ENCODE peak calls at places on chromosome 6, in five cellular contexts. A is astrocyte of the hippocampus, U is amygdala, O is NCI-H1092, W is naive B cell. K is an unnamed sample.

GRCh38 chr6:128597956-128598355 is 77.6 kb upstream of the PTPRK start:
- DNase-seq in A (no peak), U (no peak), O (no peak), W (no peak), K (no peak)

GRCh38 chr6:148291876-148292275 is 50.8 kb upstream of the SASH1 start:
- DNase-seq in A (no peak), U (no peak), O (no peak), W (no peak), K (no peak)

GRCh38 chr6:34572585-34572984 is 16.5 kb upstream of the SPDEF start:
- DNase-seq in A (no peak), U (no peak), O (no peak), W (no peak), K (no peak)

GRCh38 chr6:7769702-7770101 is 43.8 kb downstream of the BMP6 start:
- DNase-seq in A (no peak), U (no peak), O (no peak), W (no peak), K (no peak)

GRCh38 chr6:8080338-8081151 is 16.4 kb upstream of the BLOC1S5 start:
- DNase-seq in A (no peak), U (no peak), O (no peak), W (no peak), K (no peak)

GRCh38 chr6:131070061-131070460 is 7.0 kb upstream of the EPB41L2 start:
- DNase-seq in A (no peak), U (no peak), O (no peak), W (no peak), K (no peak)

GRCh38 chr6:4280721-4281120 is 145.3 kb upstream of the ECI2 start:
- DNase-seq in A (peak), U (no peak), O (no peak), W (no peak), K (no peak)

GRCh38 chr6:150800596-150801310 is 64.7 kb upstream of the MTHFD1L start:
- DNase-seq in A (no peak), U (no peak), O (no peak), W (no peak), K (no peak)